ENCODE peak calls at places on chromosome X, in eight cellular contexts. R, T, Y, O, A, L, E and H are unnamed samples.

GRCh38 chrX:3184176-3184930 is 143.1 kb downstream of the ARSF start:
- DNase-seq in R (no peak), T (peak; percentile 82), L (peak; percentile 8), O (no peak), E (no peak), Y (no peak), A (no peak), H (peak; percentile 21)

GRCh38 chrX:133323450-133323849 is 91.8 kb downstream of the GPC4 start:
- DNase-seq in L (no peak), T (no peak), E (no peak), Y (no peak), O (no peak), A (no peak), R (no peak), H (no peak)

GRCh38 chrX:40003071-40003981 is 94.4 kb downstream of the BCOR start:
- DNase-seq in O (no peak), Y (no peak), E (no peak), A (no peak), L (no peak), T (no peak), R (no peak), H (no peak)

GRCh38 chrX:144327515-144327914 is 443.6 kb downstream of the UBE2NL start:
- DNase-seq in O (no peak), R (no peak), A (no peak), T (no peak), Y (no peak), L (no peak), E (no peak), H (no peak)

GRCh38 chrX:136679581-136679980 is 31.6 kb downstream of the CD40LG start:
- DNase-seq in A (no peak), Y (no peak), R (no peak), O (no peak), L (no peak), T (no peak), E (no peak), H (no peak)

GRCh38 chrX:2901367-2902036 is 27.6 kb downstream of the ARSD start:
- DNase-seq in R (no peak), A (no peak), E (no peak), T (no peak), O (no peak), L (no peak), Y (no peak), H (no peak)

GRCh38 chrX:16239211-16239610 is 71.9 kb downstream of the MAGEB17 start:
- DNase-seq in E (no peak), T (peak; percentile 30), A (no peak), Y (no peak), R (no peak), L (no peak), O (no peak), H (no peak)

GRCh38 chrX:154717824-154718223 is 33.1 kb downstream of the GAB3 start:
- DNase-seq in Y (no peak), E (no peak), O (no peak), A (no peak), R (no peak), T (no peak), L (no peak), H (no peak)

GRCh38 chrX:2635366-2635765 is 55.7 kb upstream of the CD99 start:
- DNase-seq in T (no peak), L (no peak), E (no peak), A (no peak), Y (no peak), O (no peak), R (no peak), H (no peak)

GRCh38 chrX:6228720-6229119 is at the start of gene NLGN4X:
- DNase-seq in T (no peak), O (no peak), L (no peak), Y (no peak), E (no peak), A (no peak), R (no peak), H (no peak)
- H3K4me3 ChIP-seq in T (no peak within 1 kb of the TSS), O (peak within 1 kb of the TSS; percentile 53), L (peak within 1 kb of the TSS; percentile 56), Y (no peak within 1 kb of the TSS), E (no peak within 1 kb of the TSS), A (no peak within 1 kb of the TSS), R (peak within 1 kb of the TSS; percentile 46), H (peak within 1 kb of the TSS; percentile 29)

DNA sequence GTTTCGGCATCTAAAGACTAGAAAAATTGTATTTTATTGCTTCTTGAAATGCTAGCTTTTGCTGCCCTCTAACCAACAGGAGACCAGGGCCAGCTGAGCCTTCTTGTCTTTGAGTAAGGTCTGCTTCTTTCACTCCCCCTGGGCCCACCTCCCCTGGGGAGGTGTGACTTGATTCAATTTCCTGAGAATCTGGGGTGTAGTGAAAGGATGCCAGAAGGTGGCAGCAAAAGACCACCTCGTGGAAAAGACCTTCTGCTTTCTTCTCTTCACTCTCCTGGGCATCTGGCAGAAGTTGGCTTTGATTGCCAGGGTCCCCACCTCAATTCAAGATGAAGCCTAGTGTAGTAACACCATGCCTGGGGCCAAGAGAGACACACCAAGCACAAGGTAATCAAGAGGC is 96.5 kb upstream of the MAOA start:
- DNase-seq in R (peak; percentile 59), A (peak; percentile 41), T (no peak), O (no peak), E (peak; percentile 59), Y (no peak), L (peak; percentile 19), H (peak; percentile 66)
- TF ChIP-seq CTCF in R (peak; percentile 28), A (peak; percentile 41), T (peak; percentile 14), O (peak; percentile 52), E (peak; percentile 64), Y (peak; percentile 45), L (peak; percentile 52), H (peak; percentile 66)

GRCh38 chrX:107675365-107675654 is 47.0 kb downstream of the PRPS1 start:
- DNase-seq in T (no peak), L (no peak), A (no peak), E (no peak), R (no peak), O (no peak), Y (no peak), H (no peak)

GRCh38 chrX:107674480-107675364 is 46.4 kb downstream of the PRPS1 start:
- DNase-seq in E (peak; percentile 49), R (peak; percentile 92), Y (peak; percentile 19), T (no peak), L (peak; percentile 81), O (peak; percentile 94), A (peak; percentile 73), H (peak; percentile 88)

GRCh38 chrX:107677501-107677901 is 49.2 kb downstream of the PRPS1 start:
- DNase-seq in O (no peak), Y (no peak), L (no peak), R (no peak), E (no peak), A (no peak), T (no peak), H (no peak)

GRCh38 chrX:107676559-107677378 is 48.5 kb downstream of the PRPS1 start:
- DNase-seq in E (peak; percentile 68), T (peak; percentile 78), Y (peak; percentile 57), O (peak; percentile 96), L (peak; percentile 74), A (peak; percentile 89), R (peak; percentile 91), H (peak; percentile 96)

DNA sequence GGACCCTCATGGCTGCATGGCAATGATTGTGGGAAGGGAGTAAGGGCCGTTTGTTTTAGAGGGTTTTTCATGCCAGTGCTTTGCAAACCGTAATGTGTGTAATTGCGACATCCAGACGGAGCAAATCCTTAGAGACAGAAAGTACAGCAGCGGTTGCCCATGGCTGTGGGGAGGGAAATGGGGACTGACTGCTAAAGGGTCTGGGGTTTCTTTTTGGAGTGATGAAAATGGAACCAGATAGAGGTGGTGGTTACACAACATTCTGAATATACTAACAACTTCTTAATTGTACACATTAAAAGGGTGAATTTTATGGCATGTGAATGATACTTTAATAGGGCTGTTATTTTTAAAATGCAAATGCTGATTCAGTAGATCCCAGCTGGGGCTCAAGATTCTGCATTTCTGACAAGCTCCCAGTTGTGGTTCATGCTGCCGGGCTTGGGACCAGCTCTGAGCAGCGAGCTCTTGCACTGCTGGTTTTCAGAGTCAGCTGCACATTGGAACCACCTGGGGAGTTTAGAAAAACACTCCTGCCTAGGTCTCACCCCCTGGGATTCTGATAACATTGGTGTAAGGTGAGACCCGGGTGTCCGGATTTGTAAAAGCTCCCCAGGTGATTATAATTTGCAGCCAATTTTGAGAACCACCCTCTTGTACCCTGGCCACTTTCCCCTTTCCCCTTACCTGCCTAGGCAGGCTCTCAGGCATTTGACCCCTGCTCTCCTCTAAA is 47.7 kb downstream of the PRPS1 start:
- DNase-seq in E (no peak), L (peak; percentile 47), A (peak; percentile 46), Y (no peak), O (no peak), R (no peak), T (no peak), H (peak; percentile 81)
- H3K4me3 ChIP-seq in E (peak overlapping the region; percentile 27), L (peak overlapping the region; percentile 67), A (peak overlapping the region; percentile 46), Y (peak overlapping the region; percentile 82), O (peak overlapping the region; percentile 64), R (peak overlapping the region; percentile 50), T (peak overlapping the region; percentile 76), H (peak overlapping the region; percentile 70)

DNA sequence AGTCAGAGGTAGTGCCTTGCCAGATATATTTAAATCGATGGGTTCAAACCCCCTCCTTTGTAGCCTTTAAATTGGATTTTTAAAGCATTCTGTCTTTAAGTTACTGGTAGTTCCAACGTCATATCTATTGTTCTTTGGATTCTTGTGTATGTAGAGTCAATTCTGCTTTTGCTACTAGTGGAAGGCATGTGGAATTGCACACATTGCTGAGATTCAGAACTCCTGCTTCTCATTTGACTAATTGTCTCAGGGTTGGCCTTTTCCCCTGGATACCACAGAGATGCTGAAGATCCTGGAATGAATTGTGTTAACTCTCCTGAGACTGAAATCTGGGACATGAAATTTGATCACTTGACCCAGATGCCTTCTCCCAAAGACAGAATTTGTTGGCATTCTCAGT is 328.3 kb upstream of the RPS6KA3 start:
- DNase-seq in T (no peak), R (no peak), L (no peak), A (no peak), O (no peak), Y (no peak), E (no peak), H (no peak)
- TF ChIP-seq CTCF in T (no peak), R (no peak), L (no peak), A (no peak), O (no peak), Y (no peak), E (peak; percentile 32), H (no peak)

GRCh38 chrX:29948653-29949052 is 266.7 kb upstream of the MAGEB2 start:
- DNase-seq in O (no peak), E (no peak), Y (no peak), T (no peak), A (no peak), L (no peak), R (no peak), H (no peak)
- H3K4me3 ChIP-seq in O (no peak overlapping the region), E (no peak overlapping the region), Y (no peak overlapping the region), T (no peak overlapping the region), A (no peak overlapping the region), L (no peak overlapping the region), R (no peak overlapping the region), H (no peak overlapping the region)

GRCh38 chrX:104641176-104641575 is 75.2 kb downstream of the IL1RAPL2 start:
- DNase-seq in A (no peak), R (no peak), E (no peak), Y (no peak), L (no peak), O (no peak), T (no peak), H (no peak)
- TF ChIP-seq CTCF in A (no peak), R (no peak), E (peak; percentile 27), Y (no peak), L (no peak), O (no peak), T (no peak), H (no peak)